ENCODE peak calls at places on chromosomes 16 and 17, in seven cellular contexts. X is dorsolateral prefrontal cortex; Z is psoas muscle; K is activated CD4-positive, alpha-beta T cell treated with anti-CD3 and anti-CD28 coated beads, Interleukin-2, amount 50 U/mL, for 1 hour; A is A549; E is NCI-H2029; U is lower leg skin. H is an unnamed sample.

GRCh38 chr16:64459821-64460220 is 662.0 kb downstream of the CDH11 start:
- DNase-seq in X (no peak), K (no peak), A (no peak), U (no peak), Z (no peak), E (no peak), H (no peak)

GRCh38 chr16:19528666-19529065 is 4.9 kb downstream of the CCP110 start:
- DNase-seq in E (no peak), X (no peak), A (no peak), U (no peak), Z (no peak), K (no peak), H (no peak)

GRCh38 chr16:22328081-22328725 is 31.0 kb downstream of the POLR3E start:
- DNase-seq in E (no peak), Z (no peak), U (no peak), X (no peak), K (no peak), A (no peak), H (no peak)

GRCh38 chr16:10663744-10664143 is 31.0 kb downstream of the TEKT5 start:
- DNase-seq in X (no peak), Z (no peak), E (no peak), U (no peak), K (no peak), A (no peak), H (no peak)

GRCh38 chr16:30858111-30858495 is 35.8 kb downstream of the BCL7C start:
- DNase-seq in K (no peak), X (no peak), E (no peak), A (no peak), U (no peak), Z (no peak), H (no peak)

GRCh38 chr17:73738751-73739575 is 94.7 kb upstream of the SDK2 start:
- DNase-seq in K (no peak), A (no peak), Z (no peak), U (no peak), E (no peak), X (no peak), H (no peak)

GRCh38 chr16:67030221-67030962 is 1.4 kb downstream of the CBFB start:
- DNase-seq in U (no peak), E (no peak), X (no peak), A (no peak), Z (no peak), K (no peak), H (no peak)

GRCh38 chr16:47732806-47733150 is 271.6 kb downstream of the PHKB start:
- DNase-seq in Z (no peak), E (no peak), X (no peak), K (no peak), A (peak; percentile 19), U (no peak), H (no peak)

GRCh38 chr17:71846561-71846960 is 274.3 kb upstream of the SOX9 start:
- DNase-seq in X (no peak), E (no peak), K (no peak), U (no peak), A (no peak), Z (no peak), H (no peak)

GRCh38 chr17:59751955-59752413 is 44.5 kb downstream of the VMP1 start:
- DNase-seq in U (no peak), K (no peak), A (no peak), X (no peak), Z (no peak), E (no peak), H (no peak)